ENCODE peak calls at places on chromosomes 12 and 14, in four cellular contexts. Y is NCI-H1092 treated with DMSO at 0.1 percent for 48 hours, J is lower lobe of right lung, K is ecto neural progenitor cell. A is an unnamed sample.

GRCh38 chr12:53845932-53846331 is 92.7 kb upstream of the HOXC13 start:
- DNase-seq in J (no peak), K (no peak), Y (no peak), A (no peak)

GRCh38 chr12:3596703-3597472 is 105.9 kb downstream of the PRMT8 start:
- DNase-seq in Y (no peak), J (no peak), K (no peak), A (no peak)

GRCh38 chr12:115657081-115658013 is 620.1 kb downstream of the MED13L start:
- DNase-seq in Y (no peak), K (peak), J (no peak), A (no peak)

GRCh38 chr12:76586764-76587395 is 27.3 kb upstream of the OSBPL8 start:
- DNase-seq in J (no peak), K (no peak), Y (peak), A (peak)

GRCh38 chr12:1890119-1890703 is 28.2 kb downstream of the CACNA2D4 start:
- DNase-seq in K (peak), J (no peak), Y (no peak), A (no peak)

GRCh38 chr14:69226736-69227135 is 33.2 kb upstream of the GALNT16 start:
- DNase-seq in K (no peak), J (no peak), Y (no peak), A (peak)

GRCh38 chr12:107984973-107985372 is 144.1 kb upstream of the WSCD2 start:
- DNase-seq in K (no peak), J (no peak), Y (no peak), A (no peak)

GRCh38 chr14:102238131-102238530 is 66.8 kb downstream of the MOK start:
- DNase-seq in Y (no peak), K (no peak), J (no peak), A (no peak)

GRCh38 chr12:40762072-40762471 is 69.8 kb downstream of the CNTN1 start:
- DNase-seq in K (no peak), Y (no peak), J (no peak), A (no peak)

GRCh38 chr12:49538740-49539403 is at the start of gene KCNH3:
- DNase-seq in J (peak), Y (peak), K (peak), A (peak)

GRCh38 chr12:120571299-120571698 is 9.9 kb downstream of the POP5 start:
- DNase-seq in J (no peak), Y (no peak), K (no peak), A (peak)

GRCh38 chr12:122028165-122028591 is 6.5 kb downstream of the BCL7A start:
- DNase-seq in Y (no peak), J (no peak), K (no peak), A (no peak)

GRCh38 chr12:92702754-92703679 is at the start of gene PLEKHG7:
- DNase-seq in K (no peak), Y (no peak), J (no peak), A (no peak)

GRCh38 chr14:55071870-55072640 is 20.6 kb downstream of the MAPK1IP1L start:
- DNase-seq in K (no peak), Y (peak), J (no peak), A (no peak)

GRCh38 chr14:81009339-81009738 is 53.9 kb downstream of the TSHR start:
- DNase-seq in J (no peak), Y (no peak), K (no peak), A (no peak)

GRCh38 chr12:33313476-33313875 is 126.1 kb downstream of the SYT10 start:
- DNase-seq in J (no peak), Y (no peak), K (no peak), A (no peak)

GRCh38 chr12:93518725-93519124 is 51.4 kb downstream of the MRPL42 start:
- DNase-seq in K (no peak), Y (no peak), J (no peak), A (no peak)

GRCh38 chr14:20413785-20414117 is 450 bp upstream of the TEP1 start:
- DNase-seq in K (no peak), J (no peak), Y (no peak), A (peak)

GRCh38 chr12:109098142-109098652 is 800 bp downstream of the UNG start:
- DNase-seq in K (no peak), J (peak), Y (peak), A (peak)

GRCh38 chr12:47741340-47741703 is 16.0 kb upstream of the ENDOU start:
- DNase-seq in J (peak), Y (peak), K (no peak), A (peak)

GRCh38 chr12:53452159-53453077 is 516 bp downstream of the PCBP2 start:
- DNase-seq in K (peak), J (peak), Y (peak), A (peak)

GRCh38 chr12:114443607-114444421 is 37.9 kb upstream of the TBX5 start:
- DNase-seq in Y (no peak), J (no peak), K (no peak), A (peak)

GRCh38 chr14:68896132-68896531 is 83.0 kb downstream of the ACTN1 start:
- DNase-seq in Y (no peak), J (peak), K (no peak), A (no peak)

GRCh38 chr14:99081156-99081765 is 190.7 kb downstream of the BCL11B start:
- DNase-seq in J (no peak), Y (no peak), K (no peak), A (no peak)

GRCh38 chr14:33596211-33597080 is 354.4 kb downstream of the EGLN3 start:
- DNase-seq in K (no peak), Y (no peak), J (no peak), A (no peak)

GRCh38 chr12:34597548-34598351 is 575.5 kb downstream of the ALG10 start:
- DNase-seq in Y (no peak), K (peak), J (peak), A (no peak)

GRCh38 chr12:106126441-106127288 is 12.1 kb downstream of the NUAK1 start:
- DNase-seq in J (no peak), K (no peak), Y (no peak), A (no peak)

GRCh38 chr14:61176686-61177085 is 104.5 kb downstream of the TMEM30B start:
- DNase-seq in K (no peak), J (no peak), Y (no peak), A (no peak)

GRCh38 chr12:130701402-130701744 is 14.7 kb downstream of the RIMBP2 start:
- DNase-seq in K (peak), J (no peak), Y (no peak), A (no peak)

GRCh38 chr14:53180272-53181221 is 27.4 kb upstream of the DDHD1 start:
- DNase-seq in J (no peak), Y (no peak), K (peak), A (peak)

GRCh38 chr14:65321370-65321875 is 91.1 kb upstream of the FUT8 start:
- DNase-seq in J (no peak), Y (no peak), K (no peak), A (no peak)

GRCh38 chr12:116455540-116456306 is 103.5 kb upstream of the MAP1LC3B2 start:
- DNase-seq in J (no peak), K (no peak), Y (no peak), A (no peak)

GRCh38 chr12:25472453-25472852 is 80.6 kb downstream of the LMNTD1 start:
- DNase-seq in Y (no peak), J (no peak), K (no peak), A (no peak)

GRCh38 chr12:24226745-24227350 is 277.4 kb upstream of the SOX5 start:
- DNase-seq in K (no peak), J (no peak), Y (no peak), A (no peak)